ENCODE peak calls at places on chromosome 15, in six cellular contexts. L, C, A, M, G and E are unnamed samples.

GRCh38 chr15:68542771-68543544 is 35.8 kb upstream of the CORO2B start:
- DNase-seq in A (peak), C (peak), M (no peak), G (no peak), L (peak), E (no peak)

GRCh38 chr15:76197703-76198455 is 113.4 kb downstream of the ETFA start:
- DNase-seq in G (no peak), A (peak), L (no peak), C (no peak), M (no peak), E (no peak)

GRCh38 chr15:27638950-27639349 is 460.2 kb downstream of the OCA2 start:
- DNase-seq in M (no peak), C (no peak), A (no peak), G (no peak), L (no peak), E (no peak)

GRCh38 chr15:69749274-69749673 is 296.7 kb downstream of the RPLP1 start:
- DNase-seq in G (no peak), C (no peak), A (no peak), L (no peak), M (no peak), E (no peak)

GRCh38 chr15:26015516-26015915 is 152.4 kb upstream of the ATP10A start:
- DNase-seq in G (no peak), C (no peak), L (no peak), A (no peak), M (no peak), E (no peak)

GRCh38 chr15:81595752-81596151 is 221.7 kb upstream of the TMC3 start:
- DNase-seq in M (no peak), C (no peak), L (no peak), A (no peak), G (no peak), E (no peak)

GRCh38 chr15:72342385-72342784 is 22.4 kb upstream of the CELF6 start:
- DNase-seq in G (peak), M (no peak), A (peak), C (peak), L (peak), E (peak)

GRCh38 chr15:98649621-98649995 is 1.3 kb downstream of the IGF1R start:
- DNase-seq in M (no peak), A (peak), L (peak), C (no peak), G (no peak), E (no peak)

GRCh38 chr15:98276018-98276417 is 315.5 kb downstream of the ARRDC4 start:
- DNase-seq in A (no peak), L (no peak), C (no peak), G (no peak), M (no peak), E (no peak)

GRCh38 chr15:86213888-86214287 is 134.2 kb downstream of the AGBL1 start:
- DNase-seq in C (no peak), A (no peak), M (no peak), L (no peak), G (no peak), E (no peak)

GRCh38 chr15:73367624-73368300 is 996 bp downstream of the HCN4 start:
- DNase-seq in L (no peak), A (no peak), C (no peak), G (peak), M (no peak), E (no peak)

GRCh38 chr15:36905908-36906307 is 194.4 kb downstream of the MEIS2 start:
- DNase-seq in C (peak), L (no peak), A (peak), G (no peak), M (no peak), E (no peak)

GRCh38 chr15:68276668-68277067 is 877 bp upstream of the FEM1B start:
- DNase-seq in M (no peak), C (no peak), G (no peak), L (no peak), A (no peak), E (no peak)

GRCh38 chr15:20340931-20341661 is 200.5 kb downstream of the GOLGA6L6 start:
- DNase-seq in M (no peak), L (peak), G (no peak), A (no peak), C (no peak), E (peak)

GRCh38 chr15:44584162-44584749 is 47.3 kb downstream of the EIF3J start:
- DNase-seq in L (peak), C (no peak), G (peak), M (no peak), A (peak), E (peak)

GRCh38 chr15:38072507-38073277 is 138.3 kb downstream of the TMCO5A start:
- DNase-seq in C (peak), A (peak), M (peak), G (peak), L (peak), E (peak)

GRCh38 chr15:64430000-64430735 is 30.2 kb upstream of the ZNF609 start:
- DNase-seq in C (peak), M (peak), A (peak), L (no peak), G (peak), E (peak)

GRCh38 chr15:63473007-63473748 is 31.2 kb upstream of the USP3 start:
- DNase-seq in G (no peak), C (no peak), M (no peak), A (no peak), L (no peak), E (no peak)

DNA sequence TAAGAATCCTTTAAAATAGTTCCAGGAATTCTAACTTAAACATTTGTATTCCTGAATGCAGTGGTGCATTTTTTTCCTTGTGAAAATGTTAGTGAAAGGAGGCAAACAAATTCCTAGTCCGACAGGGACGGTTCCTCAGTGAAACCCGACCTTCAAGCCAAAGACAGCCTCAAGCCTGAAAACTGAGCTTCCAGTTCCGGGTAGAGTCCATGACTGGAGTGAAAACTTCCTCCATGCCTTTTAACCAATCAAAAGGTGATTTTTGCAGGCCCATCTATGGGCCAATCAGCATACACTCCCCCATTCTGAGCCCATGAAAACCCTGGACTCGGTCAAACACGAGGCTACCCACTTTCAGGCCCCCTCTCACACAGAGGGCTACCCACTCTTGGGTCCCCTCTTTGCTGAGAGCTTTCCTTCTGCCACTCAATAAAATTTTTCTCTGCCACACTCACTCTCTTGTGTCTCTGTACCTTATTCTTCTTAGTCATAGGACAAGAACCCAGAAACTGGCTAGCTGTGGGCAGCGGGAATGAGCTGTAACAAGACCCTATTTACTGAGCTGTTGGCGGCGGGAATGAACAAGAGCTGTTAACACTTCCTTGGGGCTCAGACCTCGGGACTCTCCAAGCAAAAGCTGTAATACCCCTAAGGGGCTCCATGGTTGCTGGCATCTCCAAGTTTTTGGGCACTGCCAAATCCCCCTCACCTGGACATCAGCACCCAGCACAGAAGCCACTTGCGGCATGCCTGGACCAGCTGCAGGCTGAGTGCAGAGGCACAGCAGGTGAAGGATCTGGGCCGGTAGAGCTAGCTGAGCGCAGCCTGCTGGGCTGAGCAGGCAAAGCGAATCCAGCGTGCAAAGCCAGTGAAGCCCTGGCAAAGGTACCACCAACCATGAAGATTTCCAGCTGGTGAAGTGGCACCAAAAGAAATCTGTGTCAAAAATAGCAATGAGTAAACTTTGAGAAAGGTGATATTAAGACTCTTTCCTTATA is 598.8 kb downstream of the MCTP2 start:
- DNase-seq in C (no peak), A (no peak), M (no peak), L (no peak), G (no peak), E (peak)
- H3K14ac ChIP-seq in C (no peak), A (no peak), M (no peak), L (peak), G (no peak), E (no peak)

GRCh38 chr15:29533667-29534066 is 264.0 kb upstream of the NSMCE3 start:
- DNase-seq in L (no peak), G (no peak), M (no peak), A (no peak), C (no peak), E (peak)
- H3K14ac ChIP-seq in L (no peak), G (no peak), M (no peak), A (no peak), C (no peak), E (no peak)

GRCh38 chr15:101085311-101085700 is 166.1 kb downstream of the LRRK1 start:
- DNase-seq in G (no peak), C (no peak), L (no peak), M (no peak), A (no peak), E (no peak)
- H3K14ac ChIP-seq in G (no peak), C (no peak), L (no peak), M (no peak), A (no peak), E (no peak)

DNA sequence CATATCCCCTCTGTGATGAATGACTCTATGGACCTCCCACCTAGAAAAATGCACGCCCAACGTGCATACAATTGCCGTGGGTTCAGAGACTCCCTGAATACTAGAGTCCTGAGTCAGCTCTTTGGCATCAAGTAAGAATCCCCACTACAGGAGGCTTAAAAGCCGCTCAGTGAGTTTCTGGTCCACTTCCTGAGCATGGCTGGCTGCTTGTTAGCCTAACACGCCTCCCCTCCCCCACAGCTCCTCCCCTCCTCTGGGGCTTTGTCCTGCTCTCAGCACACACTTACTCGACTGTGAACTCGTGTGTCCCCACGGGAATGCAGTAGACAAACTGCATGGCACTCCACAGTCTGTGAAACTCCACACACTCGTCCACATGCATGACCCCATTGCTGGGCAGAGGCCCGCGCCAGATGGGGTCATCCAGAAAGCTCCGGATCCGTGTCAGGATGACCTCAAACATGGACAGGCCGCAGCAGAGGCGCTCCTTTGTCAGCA is 34.8 kb downstream of the NIPA2 start:
- DNase-seq in G (no peak), A (peak), L (peak), M (peak), C (peak), E (peak)
- H3K14ac ChIP-seq in G (no peak), A (no peak), L (peak), M (peak), C (peak), E (peak)